ENCODE peak calls at places on chromosome 9, in four cellular contexts. P is left lobe of liver; T is natural killer cell; E is activated CD4-positive, alpha-beta T cell treated with anti-CD3 and anti-CD28 coated beads for 36 hours. C is an unnamed sample.

GRCh38 chr9:4382722-4383317 is 83.0 kb upstream of the GLIS3 start:
- ATAC-seq in P (peak), T (no peak), E (no peak), C (peak)

GRCh38 chr9:114309096-114309495 is 13.8 kb upstream of the ORM1 start:
- ATAC-seq in P (no peak), T (no peak), E (no peak), C (no peak)

GRCh38 chr9:74444389-74444788 is 52.7 kb upstream of the RORB start:
- ATAC-seq in P (no peak), T (no peak), E (no peak), C (no peak)

GRCh38 chr9:11206925-11207324 is 594.1 kb upstream of the PTPRD start:
- ATAC-seq in P (no peak), T (no peak), E (no peak), C (no peak)

GRCh38 chr9:93255994-93256877 is 72.3 kb downstream of the WNK2 start:
- ATAC-seq in P (no peak), T (no peak), E (no peak), C (peak)

GRCh38 chr9:89743216-89743575 is 138.4 kb downstream of the GADD45G start:
- ATAC-seq in P (no peak), T (peak), E (peak), C (peak)

GRCh38 chr9:33403941-33404781 is 1.8 kb upstream of the AQP7 start:
- ATAC-seq in P (peak), T (no peak), E (no peak), C (no peak)

GRCh38 chr9:133987946-133988665 is 4.0 kb downstream of the VAV2 start:
- ATAC-seq in P (no peak), T (no peak), E (no peak), C (no peak)

GRCh38 chr9:27368317-27368985 is 71.5 kb upstream of the EQTN start:
- ATAC-seq in P (peak), T (no peak), E (no peak), C (no peak)

GRCh38 chr9:130837002-130837511 is 2.0 kb downstream of the ABL1 start:
- ATAC-seq in P (peak), T (no peak), E (no peak), C (no peak)